ENCODE peak calls at places on chromosomes 4 and X, in nine cellular contexts. One of them, this sample, is unnamed.

GRCh38 chr4:119300072-119300387 is 21.9 kb downstream of the FABP2 start:
- DNase-seq in endodermal cell: no peak
- DNase-seq in tibial artery: peak; percentile 74
- DNase-seq in CD8-positive, alpha-beta T cell: peak; percentile 66
- DNase-seq in kidney epithelial cell: no peak
- DNase-seq in bronchial epithelial cell: peak; percentile 32
- DNase-seq in body of pancreas: peak; percentile 56
- DNase-seq in neural progenitor cell: no peak
- DNase-seq in suprapubic skin: peak; percentile 71
- DNase-seq in this sample: peak; percentile 19

GRCh38 chrX:18119856-18120255 is 100.8 kb downstream of the BEND2 start:
- DNase-seq in tibial artery: no peak
- DNase-seq in suprapubic skin: no peak
- DNase-seq in body of pancreas: no peak
- DNase-seq in neural progenitor cell: no peak
- DNase-seq in CD8-positive, alpha-beta T cell: no peak
- DNase-seq in kidney epithelial cell: no peak
- DNase-seq in bronchial epithelial cell: no peak
- DNase-seq in endodermal cell: peak; percentile 38
- DNase-seq in this sample: no peak

GRCh38 chr4:20624783-20625364 is 75.4 kb upstream of the PACRGL start:
- DNase-seq in kidney epithelial cell: no peak
- DNase-seq in bronchial epithelial cell: peak; percentile 87
- DNase-seq in neural progenitor cell: no peak
- DNase-seq in suprapubic skin: no peak
- DNase-seq in body of pancreas: no peak
- DNase-seq in endodermal cell: no peak
- DNase-seq in CD8-positive, alpha-beta T cell: no peak
- DNase-seq in tibial artery: no peak
- DNase-seq in this sample: no peak

GRCh38 chr4:125244848-125245450 is 69.8 kb upstream of the FAT4 start:
- DNase-seq in bronchial epithelial cell: peak; percentile 44
- DNase-seq in tibial artery: no peak
- DNase-seq in kidney epithelial cell: no peak
- DNase-seq in endodermal cell: no peak
- DNase-seq in body of pancreas: no peak
- DNase-seq in neural progenitor cell: no peak
- DNase-seq in CD8-positive, alpha-beta T cell: no peak
- DNase-seq in suprapubic skin: no peak
- DNase-seq in this sample: no peak

GRCh38 chr4:146633471-146633800 is 5.3 kb upstream of the POU4F2 start:
- DNase-seq in bronchial epithelial cell: no peak
- DNase-seq in endodermal cell: peak; percentile 72
- DNase-seq in CD8-positive, alpha-beta T cell: no peak
- DNase-seq in neural progenitor cell: no peak
- DNase-seq in kidney epithelial cell: no peak
- DNase-seq in body of pancreas: no peak
- DNase-seq in tibial artery: no peak
- DNase-seq in suprapubic skin: no peak
- DNase-seq in this sample: no peak

GRCh38 chrX:10072786-10073568 is 83.8 kb upstream of the CLCN4 start:
- DNase-seq in body of pancreas: no peak
- DNase-seq in suprapubic skin: no peak
- DNase-seq in neural progenitor cell: no peak
- DNase-seq in kidney epithelial cell: no peak
- DNase-seq in CD8-positive, alpha-beta T cell: no peak
- DNase-seq in endodermal cell: no peak
- DNase-seq in tibial artery: no peak
- DNase-seq in bronchial epithelial cell: no peak
- DNase-seq in this sample: no peak

GRCh38 chrX:148629435-148629834 is 129.0 kb downstream of the AFF2 start:
- DNase-seq in neural progenitor cell: no peak
- DNase-seq in endodermal cell: no peak
- DNase-seq in suprapubic skin: no peak
- DNase-seq in tibial artery: no peak
- DNase-seq in kidney epithelial cell: no peak
- DNase-seq in CD8-positive, alpha-beta T cell: no peak
- DNase-seq in body of pancreas: no peak
- DNase-seq in bronchial epithelial cell: no peak
- DNase-seq in this sample: no peak

GRCh38 chr4:121009578-121010338 is 62.6 kb downstream of the NDNF start:
- DNase-seq in bronchial epithelial cell: no peak
- DNase-seq in suprapubic skin: no peak
- DNase-seq in kidney epithelial cell: no peak
- DNase-seq in tibial artery: no peak
- DNase-seq in body of pancreas: no peak
- DNase-seq in neural progenitor cell: no peak
- DNase-seq in CD8-positive, alpha-beta T cell: no peak
- DNase-seq in endodermal cell: no peak
- DNase-seq in this sample: no peak

GRCh38 chrX:101359966-101360365 is 11.4 kb upstream of the TIMM8A start:
- DNase-seq in kidney epithelial cell: no peak
- DNase-seq in neural progenitor cell: no peak
- DNase-seq in bronchial epithelial cell: peak; percentile 32
- DNase-seq in tibial artery: no peak
- DNase-seq in body of pancreas: no peak
- DNase-seq in endodermal cell: no peak
- DNase-seq in CD8-positive, alpha-beta T cell: no peak
- DNase-seq in suprapubic skin: no peak
- DNase-seq in this sample: no peak

GRCh38 chr4:110396963-110397362 is 79.0 kb upstream of the ENPEP start:
- DNase-seq in tibial artery: no peak
- DNase-seq in kidney epithelial cell: no peak
- DNase-seq in bronchial epithelial cell: no peak
- DNase-seq in endodermal cell: no peak
- DNase-seq in body of pancreas: no peak
- DNase-seq in neural progenitor cell: no peak
- DNase-seq in CD8-positive, alpha-beta T cell: no peak
- DNase-seq in suprapubic skin: no peak
- DNase-seq in this sample: no peak

GRCh38 chr4:3766791-3767561 is 791 bp downstream of the ADRA2C start:
- DNase-seq in neural progenitor cell: peak; percentile 77
- DNase-seq in body of pancreas: no peak
- DNase-seq in tibial artery: peak; percentile 28
- DNase-seq in CD8-positive, alpha-beta T cell: no peak
- DNase-seq in suprapubic skin: no peak
- DNase-seq in kidney epithelial cell: no peak
- DNase-seq in endodermal cell: peak; percentile 92
- DNase-seq in bronchial epithelial cell: no peak
- DNase-seq in this sample: no peak

GRCh38 chr4:91127891-91128290 is 1000.7 kb downstream of the CCSER1 start:
- DNase-seq in body of pancreas: no peak
- DNase-seq in CD8-positive, alpha-beta T cell: no peak
- DNase-seq in neural progenitor cell: peak; percentile 22
- DNase-seq in kidney epithelial cell: no peak
- DNase-seq in bronchial epithelial cell: no peak
- DNase-seq in tibial artery: no peak
- DNase-seq in endodermal cell: peak; percentile 67
- DNase-seq in suprapubic skin: no peak
- DNase-seq in this sample: no peak

GRCh38 chr4:139852612-139853269 is 187.1 kb downstream of the MGST2 start:
- DNase-seq in kidney epithelial cell: no peak
- DNase-seq in neural progenitor cell: no peak
- DNase-seq in suprapubic skin: no peak
- DNase-seq in body of pancreas: no peak
- DNase-seq in endodermal cell: no peak
- DNase-seq in CD8-positive, alpha-beta T cell: no peak
- DNase-seq in tibial artery: no peak
- DNase-seq in bronchial epithelial cell: peak; percentile 77
- DNase-seq in this sample: no peak

GRCh38 chr4:45453258-45453841 is 670.5 kb downstream of the GABRG1 start:
- DNase-seq in suprapubic skin: no peak
- DNase-seq in endodermal cell: peak; percentile 58
- DNase-seq in CD8-positive, alpha-beta T cell: no peak
- DNase-seq in body of pancreas: no peak
- DNase-seq in neural progenitor cell: peak; percentile 68
- DNase-seq in tibial artery: no peak
- DNase-seq in kidney epithelial cell: peak; percentile 1
- DNase-seq in bronchial epithelial cell: peak; percentile 25
- DNase-seq in this sample: no peak

GRCh38 chr4:83074086-83074704 is 39.2 kb downstream of the COPS4 start:
- DNase-seq in body of pancreas: peak; percentile 18
- DNase-seq in tibial artery: no peak
- DNase-seq in CD8-positive, alpha-beta T cell: peak; percentile 61
- DNase-seq in neural progenitor cell: peak; percentile 74
- DNase-seq in endodermal cell: peak; percentile 55
- DNase-seq in suprapubic skin: no peak
- DNase-seq in kidney epithelial cell: peak; percentile 64
- DNase-seq in bronchial epithelial cell: peak; percentile 78
- DNase-seq in this sample: peak; percentile 26

GRCh38 chrX:56233100-56233499 is 944 bp downstream of the KLF8 start:
- DNase-seq in endodermal cell: peak; percentile 48
- DNase-seq in suprapubic skin: no peak
- DNase-seq in bronchial epithelial cell: no peak
- DNase-seq in body of pancreas: no peak
- DNase-seq in neural progenitor cell: peak; percentile 28
- DNase-seq in CD8-positive, alpha-beta T cell: no peak
- DNase-seq in tibial artery: no peak
- DNase-seq in kidney epithelial cell: no peak
- DNase-seq in this sample: no peak

GRCh38 chrX:9320940-9321339 is 143.9 kb upstream of the TBL1X start:
- DNase-seq in CD8-positive, alpha-beta T cell: no peak
- DNase-seq in neural progenitor cell: peak; percentile 9
- DNase-seq in suprapubic skin: no peak
- DNase-seq in tibial artery: no peak
- DNase-seq in body of pancreas: no peak
- DNase-seq in bronchial epithelial cell: peak; percentile 16
- DNase-seq in endodermal cell: no peak
- DNase-seq in kidney epithelial cell: no peak
- DNase-seq in this sample: no peak

GRCh38 chr4:121980643-121981042 is 28.8 kb upstream of the TRPC3 start:
- DNase-seq in tibial artery: no peak
- DNase-seq in neural progenitor cell: no peak
- DNase-seq in bronchial epithelial cell: no peak
- DNase-seq in endodermal cell: no peak
- DNase-seq in body of pancreas: no peak
- DNase-seq in kidney epithelial cell: no peak
- DNase-seq in suprapubic skin: no peak
- DNase-seq in CD8-positive, alpha-beta T cell: no peak
- DNase-seq in this sample: peak; percentile 34

GRCh38 chr4:52704676-52705075 is 45.6 kb upstream of the USP46 start:
- DNase-seq in kidney epithelial cell: no peak
- DNase-seq in tibial artery: no peak
- DNase-seq in neural progenitor cell: no peak
- DNase-seq in CD8-positive, alpha-beta T cell: no peak
- DNase-seq in endodermal cell: no peak
- DNase-seq in suprapubic skin: no peak
- DNase-seq in bronchial epithelial cell: no peak
- DNase-seq in body of pancreas: no peak
- DNase-seq in this sample: no peak

DNA sequence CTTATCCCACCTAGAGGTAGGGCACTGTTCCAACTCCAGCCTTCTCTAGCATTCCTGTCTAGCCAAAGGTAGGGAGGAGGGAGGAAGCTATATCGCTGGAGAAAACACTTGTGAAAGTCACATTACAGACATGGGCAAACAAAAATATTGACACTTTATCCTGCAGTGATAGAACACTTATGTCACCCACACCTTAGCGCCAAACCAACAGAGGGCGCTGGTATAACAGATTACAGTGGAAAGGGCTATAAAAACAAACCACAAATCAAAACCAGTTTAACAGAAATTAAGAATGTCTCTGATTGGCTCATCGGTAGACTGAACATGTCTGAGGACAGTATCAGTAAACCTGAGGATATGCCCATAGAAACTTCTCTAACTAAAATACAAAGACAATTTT is 451.3 kb downstream of the TLL1 start:
- DNase-seq in kidney epithelial cell: no peak
- DNase-seq in suprapubic skin: no peak
- DNase-seq in endodermal cell: peak; percentile 81
- DNase-seq in neural progenitor cell: peak; percentile 54
- DNase-seq in tibial artery: no peak
- DNase-seq in bronchial epithelial cell: peak; percentile 51
- DNase-seq in body of pancreas: peak; percentile 27
- DNase-seq in CD8-positive, alpha-beta T cell: no peak
- DNase-seq in this sample: no peak
- TF ChIP-seq CTCF in kidney epithelial cell: peak; percentile 57
- TF ChIP-seq CTCF in suprapubic skin: no peak
- TF ChIP-seq CTCF in endodermal cell: peak; percentile 86
- TF ChIP-seq CTCF in neural progenitor cell: peak; percentile 72
- TF ChIP-seq CTCF in tibial artery: peak; percentile 25
- TF ChIP-seq CTCF in bronchial epithelial cell: peak; percentile 49
- TF ChIP-seq CTCF in body of pancreas: peak; percentile 32
- TF ChIP-seq CTCF in CD8-positive, alpha-beta T cell: no peak
- TF ChIP-seq CTCF in this sample: peak; percentile 33

DNA sequence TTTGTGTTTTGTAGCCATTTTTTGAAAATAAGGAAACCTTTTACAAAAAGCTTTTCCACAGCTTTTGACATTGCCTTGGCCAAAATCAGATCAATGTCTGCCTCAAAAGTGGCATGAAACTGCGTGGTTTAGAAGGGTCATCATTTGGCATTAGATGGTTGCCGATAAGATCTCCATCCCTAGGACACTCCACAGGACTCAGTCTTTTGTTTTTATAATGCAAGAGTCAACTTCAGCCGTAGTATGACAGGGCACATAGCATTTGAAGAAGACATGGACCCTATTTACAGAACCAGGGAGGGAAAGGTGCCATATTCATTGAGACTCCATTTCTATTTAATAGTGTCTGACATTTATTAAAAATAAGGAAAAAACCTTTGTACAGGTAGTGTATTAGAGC is 1.3 kb downstream of the RTL8A start:
- DNase-seq in bronchial epithelial cell: no peak
- DNase-seq in endodermal cell: no peak
- DNase-seq in kidney epithelial cell: no peak
- DNase-seq in suprapubic skin: no peak
- DNase-seq in body of pancreas: no peak
- DNase-seq in neural progenitor cell: no peak
- DNase-seq in tibial artery: no peak
- DNase-seq in CD8-positive, alpha-beta T cell: no peak
- DNase-seq in this sample: no peak
- H3K4me3 ChIP-seq in bronchial epithelial cell: peak overlapping the region; percentile 57
- H3K4me3 ChIP-seq in endodermal cell: peak overlapping the region; percentile 81
- H3K4me3 ChIP-seq in kidney epithelial cell: peak overlapping the region; percentile 50
- H3K4me3 ChIP-seq in suprapubic skin: peak overlapping the region; percentile 57
- H3K4me3 ChIP-seq in body of pancreas: no peak overlapping the region
- H3K4me3 ChIP-seq in neural progenitor cell: peak overlapping the region; percentile 55
- H3K4me3 ChIP-seq in tibial artery: peak overlapping the region; percentile 66
- H3K4me3 ChIP-seq in CD8-positive, alpha-beta T cell: no peak overlapping the region
- H3K4me3 ChIP-seq in this sample: peak overlapping the region; percentile 63

DNA sequence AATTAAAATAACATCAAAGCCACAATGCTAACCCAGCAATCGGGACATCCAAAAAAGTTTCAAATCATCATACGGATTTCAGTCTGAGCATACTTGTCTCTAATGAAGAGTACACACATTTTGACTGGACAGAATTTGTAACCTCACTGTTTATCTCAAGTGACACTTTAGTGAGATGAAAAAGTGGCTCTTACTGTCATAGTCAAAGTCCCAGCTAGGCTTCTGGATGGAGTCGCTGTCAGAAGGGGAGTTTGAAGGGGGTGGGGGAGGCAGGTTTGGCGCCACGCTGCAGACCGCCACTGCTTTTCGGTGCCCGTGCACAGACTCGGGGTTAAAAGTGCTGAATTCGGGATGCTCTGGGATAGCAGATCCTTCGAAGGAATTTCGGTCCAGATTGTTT is 41.0 kb upstream of the MTNR1A start:
- DNase-seq in suprapubic skin: no peak
- DNase-seq in CD8-positive, alpha-beta T cell: no peak
- DNase-seq in tibial artery: no peak
- DNase-seq in endodermal cell: no peak
- DNase-seq in body of pancreas: no peak
- DNase-seq in neural progenitor cell: no peak
- DNase-seq in kidney epithelial cell: no peak
- DNase-seq in bronchial epithelial cell: no peak
- DNase-seq in this sample: no peak
- H3K36me3 ChIP-seq in suprapubic skin: peaks cover 76% of the 10 kb centered on the region
- H3K36me3 ChIP-seq in CD8-positive, alpha-beta T cell: no peaks in the 10 kb centered on the region
- H3K36me3 ChIP-seq in tibial artery: peaks cover 82% of the 10 kb centered on the region
- H3K36me3 ChIP-seq in endodermal cell: peaks cover 72% of the 10 kb centered on the region
- H3K36me3 ChIP-seq in body of pancreas: peaks cover 32% of the 10 kb centered on the region
- H3K36me3 ChIP-seq in neural progenitor cell: peaks cover 37% of the 10 kb centered on the region
- H3K36me3 ChIP-seq in kidney epithelial cell: peaks cover 5% of the 10 kb centered on the region
- H3K36me3 ChIP-seq in bronchial epithelial cell: peaks cover 28% of the 10 kb centered on the region
- H3K36me3 ChIP-seq in this sample: peaks cover 41% of the 10 kb centered on the region

GRCh38 chr4:24565054-24565453 is 19.3 kb downstream of the DHX15 start:
- DNase-seq in CD8-positive, alpha-beta T cell: no peak
- DNase-seq in kidney epithelial cell: no peak
- DNase-seq in neural progenitor cell: no peak
- DNase-seq in endodermal cell: no peak
- DNase-seq in tibial artery: no peak
- DNase-seq in suprapubic skin: no peak
- DNase-seq in bronchial epithelial cell: no peak
- DNase-seq in body of pancreas: no peak
- DNase-seq in this sample: no peak
- TF ChIP-seq CTCF in CD8-positive, alpha-beta T cell: no peak
- TF ChIP-seq CTCF in kidney epithelial cell: no peak
- TF ChIP-seq CTCF in neural progenitor cell: no peak
- TF ChIP-seq CTCF in endodermal cell: no peak
- TF ChIP-seq CTCF in tibial artery: no peak
- TF ChIP-seq CTCF in suprapubic skin: no peak
- TF ChIP-seq CTCF in bronchial epithelial cell: no peak
- TF ChIP-seq CTCF in body of pancreas: no peak
- TF ChIP-seq CTCF in this sample: no peak